ENCODE peak calls at places on chromosomes 12 and 14, in eight cellular contexts. E is esophagus squamous epithelium, N is HCT116, J is epithelial cell of esophagus, I is HAP-1, F is astrocyte of the spinal cord, B is neuronal stem cell, S is PC-9. T is an unnamed sample.

GRCh38 chr12:67534671-67535070 is 113.9 kb upstream of the DYRK2 start:
- DNase-seq in E (no peak), N (no peak), J (peak), I (no peak), F (peak), B (no peak), S (peak), T (no peak)

GRCh38 chr14:20630340-20631022 is 11.0 kb downstream of the OR6S1 start:
- DNase-seq in E (no peak), N (peak), J (peak), I (peak), F (peak), B (no peak), S (peak), T (peak)

GRCh38 chr14:104968153-104968527 is 10.0 kb downstream of the AHNAK2 start:
- DNase-seq in E (no peak), N (no peak), J (peak), I (peak), F (peak), B (no peak), S (peak), T (no peak)

GRCh38 chr14:50082784-50083466 is 33.4 kb downstream of the VCPKMT start:
- DNase-seq in E (no peak), N (no peak), J (peak), I (no peak), F (peak), B (no peak), S (no peak), T (no peak)

GRCh38 chr14:96888593-96888992 is 91.4 kb downstream of the VRK1 start:
- DNase-seq in E (no peak), N (no peak), J (no peak), I (no peak), F (peak), B (peak), S (no peak), T (no peak)

GRCh38 chr12:62260733-62261683 is 804 bp downstream of the USP15 start:
- DNase-seq in E (peak), N (peak), J (peak), I (peak), F (peak), B (peak), S (peak), T (no peak)

GRCh38 chr12:124861492-124861891 is 2.2 kb downstream of the SCARB1 start:
- DNase-seq in E (no peak), N (peak), J (peak), I (peak), F (peak), B (no peak), S (no peak), T (no peak)

GRCh38 chr12:44827832-44828438 is 48.2 kb downstream of the NELL2 start:
- DNase-seq in E (no peak), N (no peak), J (no peak), I (no peak), F (no peak), B (no peak), S (no peak), T (no peak)

GRCh38 chr12:53954694-53955035 is at the start of gene HOXC12:
- DNase-seq in E (no peak), N (no peak), J (no peak), I (no peak), F (no peak), B (no peak), S (no peak), T (no peak)

GRCh38 chr14:54220122-54220691 is 176.6 kb upstream of the CDKN3 start:
- DNase-seq in E (no peak), N (no peak), J (no peak), I (no peak), F (no peak), B (no peak), S (no peak), T (no peak)

GRCh38 chr12:114665411-114666181 is 18.4 kb downstream of the TBX3 start:
- DNase-seq in E (no peak), N (no peak), J (no peak), I (no peak), F (peak), B (no peak), S (no peak), T (no peak)
- H3K4me3 ChIP-seq in E (no peak), N (no peak), J (no peak), I (no peak), F (peak), B (no peak), S (no peak), T (no peak)

DNA sequence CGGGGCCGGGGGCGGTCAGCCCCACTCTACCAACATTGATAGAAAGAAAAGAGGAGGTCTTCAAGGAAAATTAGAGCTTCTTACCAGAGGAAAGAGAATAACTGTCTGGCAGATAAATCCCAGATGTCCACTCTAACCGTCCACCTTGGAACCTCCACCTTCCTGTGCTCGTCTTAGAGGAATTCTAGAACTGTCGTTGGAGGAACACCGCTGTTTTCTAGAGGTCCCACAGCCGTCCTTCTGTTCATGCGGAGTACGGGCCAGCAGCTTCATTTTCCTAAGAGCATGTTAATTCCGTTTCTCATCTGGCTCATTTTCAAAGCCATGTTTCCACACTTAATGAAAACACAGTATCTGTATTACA is 107.9 kb upstream of the ESRRB start:
- DNase-seq in E (no peak), N (no peak), J (no peak), I (no peak), F (no peak), B (no peak), S (no peak), T (no peak)
- H3K4me3 ChIP-seq in E (peak), N (no peak), J (peak), I (no peak), F (peak), B (no peak), S (no peak), T (peak)

GRCh38 chr12:31589896-31590729 is 823 bp downstream of the DENND5B start:
- DNase-seq in E (no peak), N (peak), J (peak), I (peak), F (peak), B (peak), S (peak), T (no peak)

GRCh38 chr12:31586703-31587102 is 4.2 kb downstream of the DENND5B start:
- DNase-seq in E (no peak), N (no peak), J (no peak), I (no peak), F (no peak), B (no peak), S (no peak), T (no peak)

GRCh38 chr12:31590730-31591307 is at the start of gene DENND5B:
- DNase-seq in E (no peak), N (no peak), J (peak), I (peak), F (peak), B (peak), S (peak), T (no peak)

GRCh38 chr12:31589582-31589895 is 1.4 kb downstream of the DENND5B start:
- DNase-seq in E (no peak), N (no peak), J (no peak), I (peak), F (no peak), B (no peak), S (peak), T (no peak)

GRCh38 chr12:31588976-31589375 is 2.0 kb downstream of the DENND5B start:
- DNase-seq in E (no peak), N (no peak), J (peak), I (no peak), F (peak), B (no peak), S (no peak), T (no peak)
- H3K4me3 ChIP-seq in E (peak), N (peak), J (peak), I (no peak), F (peak), B (peak), S (peak), T (peak)

GRCh38 chr12:6540181-6540877 is 6.0 kb downstream of the GAPDH start:
- DNase-seq in E (peak), N (peak), J (peak), I (peak), F (peak), B (no peak), S (peak), T (no peak)
- H3K4me3 ChIP-seq in E (peak), N (peak), J (peak), I (no peak), F (no peak), B (no peak), S (peak), T (no peak)

GRCh38 chr14:42469637-42470426 is 863.2 kb downstream of the LRFN5 start:
- DNase-seq in E (no peak), N (no peak), J (peak), I (no peak), F (peak), B (no peak), S (no peak), T (peak)
- H3K4me3 ChIP-seq in E (no peak), N (no peak), J (no peak), I (no peak), F (no peak), B (no peak), S (no peak), T (no peak)

GRCh38 chr12:126355346-126355745 is 1290.1 kb downstream of the AACS start:
- DNase-seq in E (no peak), N (no peak), J (no peak), I (no peak), F (no peak), B (no peak), S (no peak), T (no peak)
- H3K4me3 ChIP-seq in E (no peak), N (no peak), J (no peak), I (no peak), F (no peak), B (no peak), S (no peak), T (no peak)

DNA sequence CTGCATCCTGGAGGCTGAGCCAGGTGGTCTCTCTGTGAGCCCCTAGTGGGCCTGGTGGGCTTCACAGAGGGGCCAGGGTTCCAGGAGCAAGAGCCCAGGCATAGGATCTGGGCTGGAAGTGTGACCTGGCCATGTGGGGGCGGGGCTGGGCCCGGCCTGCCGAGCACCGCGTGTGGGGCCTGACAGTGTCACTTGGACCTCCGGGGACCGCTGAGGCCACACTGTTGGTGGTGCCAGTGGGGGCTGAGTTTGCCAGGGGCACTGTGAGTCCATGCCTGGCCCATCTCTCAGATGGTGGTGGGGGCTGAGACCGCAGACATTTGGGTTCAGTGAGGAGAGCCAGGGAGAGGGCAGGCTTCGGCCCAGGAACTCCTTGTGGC is 5.2 kb downstream of the FBRSL1 start:
- DNase-seq in E (no peak), N (no peak), J (no peak), I (no peak), F (no peak), B (no peak), S (no peak), T (no peak)
- H3K4me3 ChIP-seq in E (no peak), N (no peak), J (no peak), I (no peak), F (no peak), B (no peak), S (no peak), T (no peak)

DNA sequence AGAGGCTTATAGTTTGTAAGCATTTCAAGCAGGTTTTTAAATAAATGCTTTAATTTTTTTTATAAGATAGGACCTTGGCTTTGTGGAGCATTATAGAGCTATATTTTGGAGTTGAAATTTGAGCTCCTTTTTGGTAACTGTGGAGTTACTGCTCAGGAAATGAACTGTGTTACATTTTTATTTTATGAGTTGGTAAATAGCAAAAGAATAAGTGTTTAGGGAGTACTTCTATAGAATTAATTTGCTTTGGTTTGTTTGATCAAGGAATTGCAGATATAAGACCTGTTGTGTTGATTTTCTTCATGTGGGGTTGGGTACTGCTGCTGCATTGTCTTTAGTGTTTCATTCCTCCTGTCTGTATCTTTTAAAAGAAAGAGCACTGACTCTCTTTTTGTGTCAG is 3.5 kb downstream of the ATP2A2 start:
- DNase-seq in E (no peak), N (no peak), J (no peak), I (no peak), F (no peak), B (no peak), S (no peak), T (no peak)
- H3K4me3 ChIP-seq in E (peak), N (no peak), J (peak), I (peak), F (peak), B (no peak), S (peak), T (peak)

DNA sequence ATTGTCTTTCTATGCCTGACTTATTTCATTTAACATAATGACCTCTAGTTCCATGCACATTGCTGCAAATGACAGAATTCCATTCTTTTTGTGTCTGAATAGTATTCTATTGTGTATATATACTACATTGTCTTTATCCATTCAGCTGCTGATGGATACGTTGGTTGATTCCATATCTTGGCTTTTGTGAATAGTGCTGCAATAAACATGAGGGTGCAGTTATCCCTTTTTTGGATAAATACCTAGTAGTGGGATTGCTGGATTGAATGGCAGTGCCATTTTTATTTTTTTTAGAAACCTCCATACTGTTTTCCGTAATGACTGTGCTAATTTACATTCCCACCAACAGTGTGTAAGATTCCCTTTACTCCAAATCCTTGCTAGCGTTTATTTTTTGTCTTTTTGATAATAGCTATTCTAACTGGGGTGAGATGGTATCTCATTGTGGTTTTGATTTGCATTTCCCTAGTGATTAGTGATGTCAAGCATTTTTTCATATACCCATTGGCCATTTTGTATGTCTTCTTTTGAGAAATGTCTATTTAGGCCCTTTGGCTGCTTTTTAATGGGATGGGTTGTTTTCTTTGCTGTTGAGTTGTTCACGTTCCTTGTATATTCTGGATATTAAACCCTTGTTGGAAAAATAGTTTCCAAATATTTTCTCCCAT is 2.3 kb downstream of the OAS2 start:
- DNase-seq in E (no peak), N (no peak), J (no peak), I (no peak), F (no peak), B (no peak), S (no peak), T (no peak)
- H3K4me3 ChIP-seq in E (no peak), N (no peak), J (no peak), I (no peak), F (no peak), B (no peak), S (no peak), T (no peak)

GRCh38 chr14:103530831-103531230 is 1.8 kb downstream of the TRMT61A start:
- DNase-seq in E (no peak), N (no peak), J (no peak), I (no peak), F (no peak), B (no peak), S (no peak), T (no peak)
- H3K4me3 ChIP-seq in E (no peak), N (no peak), J (no peak), I (no peak), F (no peak), B (peak), S (peak), T (no peak)

T was measured in epithelial cell of proximal tubule.